ENCODE peak calls at places on chromosomes 13 and 19, in nine cellular contexts. Y, K, M, I, H, C, L, B and O are unnamed samples.
A peak's percentile ranks its signal among the peaks of the same experiment; 100 is the strongest.

GRCh38 chr13:56561327-56561726 is 579.4 kb upstream of the PRR20A start:
- DNase-seq in Y (no peak), K (no peak), M (peak; percentile 2), I (no peak), H (no peak), C (no peak), L (no peak), B (no peak), O (no peak)

GRCh38 chr19:58476498-58477015 is 405 bp downstream of the ZNF446 start:
- DNase-seq in Y (no peak), K (no peak), M (peak; percentile 28), I (peak; percentile 13), H (peak; percentile 31), C (no peak), L (no peak), B (peak; percentile 40), O (no peak)

GRCh38 chr19:58153386-58153785 is 2.8 kb upstream of the ZNF329 start:
- DNase-seq in Y (no peak), K (no peak), M (no peak), I (no peak), H (no peak), C (no peak), L (no peak), B (no peak), O (no peak)

GRCh38 chr13:37141011-37141410 is 35.5 kb upstream of the CSNK1A1L start:
- DNase-seq in Y (no peak), K (no peak), M (no peak), I (no peak), H (no peak), C (no peak), L (no peak), B (peak; percentile 86), O (no peak)

GRCh38 chr19:44796701-44797115 is 12.2 kb upstream of the BCAM start:
- DNase-seq in Y (no peak), K (no peak), M (peak; percentile 52), I (peak; percentile 54), H (peak; percentile 82), C (peak; percentile 24), L (no peak), B (no peak), O (no peak)

GRCh38 chr19:55158848-55159793 is 1.6 kb upstream of the TNNI3 start:
- DNase-seq in Y (no peak), K (no peak), M (peak; percentile 51), I (no peak), H (peak; percentile 87), C (no peak), L (no peak), B (peak; percentile 61), O (no peak)

GRCh38 chr19:43649514-43649913 is 9.9 kb upstream of the CADM4 start:
- DNase-seq in Y (no peak), K (no peak), M (no peak), I (no peak), H (no peak), C (no peak), L (no peak), B (no peak), O (no peak)

GRCh38 chr13:81872581-81872980 is 1531.7 kb upstream of the SPRY2 start:
- DNase-seq in Y (peak; percentile 2), K (no peak), M (peak; percentile 45), I (peak; percentile 1), H (no peak), C (no peak), L (no peak), B (no peak), O (no peak)

GRCh38 chr19:39083983-39084731 is at the start of gene ACP7:
- DNase-seq in Y (peak; percentile 37), K (no peak), M (peak; percentile 11), I (no peak), H (no peak), C (no peak), L (no peak), B (no peak), O (no peak)

GRCh38 chr13:97205465-97205864 is 16.7 kb upstream of the MBNL2 start:
- DNase-seq in Y (no peak), K (no peak), M (no peak), I (no peak), H (no peak), C (no peak), L (no peak), B (no peak), O (no peak)

GRCh38 chr13:22047082-22047784 is 376.4 kb downstream of the FGF9 start:
- DNase-seq in Y (no peak), K (no peak), M (no peak), I (no peak), H (no peak), C (no peak), L (no peak), B (no peak), O (no peak)

GRCh38 chr19:4033028-4033956 is 25.8 kb downstream of the PIAS4 start:
- DNase-seq in Y (no peak), K (no peak), M (no peak), I (no peak), H (no peak), C (no peak), L (peak; percentile 61), B (no peak), O (no peak)

GRCh38 chr19:30212574-30212973 is 159.6 kb upstream of the ZNF536 start:
- DNase-seq in Y (no peak), K (no peak), M (no peak), I (no peak), H (no peak), C (no peak), L (no peak), B (no peak), O (peak; percentile 43)

GRCh38 chr19:30640266-30640965 is 268.2 kb downstream of the ZNF536 start:
- DNase-seq in Y (no peak), K (no peak), M (no peak), I (no peak), H (no peak), C (no peak), L (no peak), B (no peak), O (no peak)

GRCh38 chr13:32443111-32443510 is 15.2 kb upstream of the N4BP2L1 start:
- DNase-seq in Y (no peak), K (no peak), M (peak; percentile 11), I (no peak), H (no peak), C (peak; percentile 53), L (no peak), B (peak; percentile 41), O (no peak)

GRCh38 chr13:72062566-72062965 is 195.6 kb upstream of the DACH1 start:
- DNase-seq in Y (no peak), K (peak; percentile 32), M (no peak), I (no peak), H (no peak), C (no peak), L (no peak), B (no peak), O (peak; percentile 72)

GRCh38 chr13:79631260-79631659 is 150.3 kb downstream of the NDFIP2 start:
- DNase-seq in Y (no peak), K (peak; percentile 97), M (no peak), I (peak; percentile 78), H (peak; percentile 7), C (no peak), L (no peak), B (peak; percentile 73), O (no peak)
- TF ChIP-seq CTCF in Y (no peak), K (peak; percentile 40), M (peak; percentile 19), I (no peak), H (peak; percentile 14), C (no peak), L (no peak), B (peak; percentile 24), O (no peak)

DNA sequence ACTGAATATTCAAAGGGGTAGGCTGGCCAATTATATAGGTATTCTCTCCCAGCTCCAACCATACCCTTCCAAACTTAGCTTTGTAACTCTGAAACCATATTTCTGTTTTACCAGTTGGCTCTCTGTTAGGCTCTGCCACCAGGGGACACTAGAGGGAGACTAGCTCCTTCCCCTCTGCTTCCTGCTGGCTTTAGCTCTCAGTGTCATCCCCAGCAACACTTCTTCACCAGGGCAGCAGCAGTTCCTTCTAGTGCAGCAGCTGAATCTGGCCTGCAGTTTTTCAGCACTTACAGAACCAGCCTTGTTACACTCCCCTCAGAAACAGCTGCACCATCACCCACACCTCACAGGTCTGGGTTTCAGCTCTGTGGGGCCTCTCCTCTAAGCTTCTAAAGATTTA is 51.0 kb upstream of the DOCK9 start:
- DNase-seq in Y (no peak), K (no peak), M (no peak), I (no peak), H (no peak), C (peak; percentile 45), L (no peak), B (no peak), O (no peak)
- TF ChIP-seq CTCF in Y (no peak), K (peak; percentile 24), M (peak; percentile 26), I (peak; percentile 37), H (no peak), C (peak; percentile 69), L (peak; percentile 37), B (peak; percentile 43), O (no peak)

GRCh38 chr19:11674067-11674492 is 64.7 kb downstream of the ZNF823 start:
- DNase-seq in Y (no peak), K (no peak), M (no peak), I (no peak), H (no peak), C (no peak), L (no peak), B (no peak), O (no peak)
- TF ChIP-seq CTCF in Y (no peak), K (no peak), M (no peak), I (no peak), H (no peak), C (no peak), L (no peak), B (no peak), O (no peak)

DNA sequence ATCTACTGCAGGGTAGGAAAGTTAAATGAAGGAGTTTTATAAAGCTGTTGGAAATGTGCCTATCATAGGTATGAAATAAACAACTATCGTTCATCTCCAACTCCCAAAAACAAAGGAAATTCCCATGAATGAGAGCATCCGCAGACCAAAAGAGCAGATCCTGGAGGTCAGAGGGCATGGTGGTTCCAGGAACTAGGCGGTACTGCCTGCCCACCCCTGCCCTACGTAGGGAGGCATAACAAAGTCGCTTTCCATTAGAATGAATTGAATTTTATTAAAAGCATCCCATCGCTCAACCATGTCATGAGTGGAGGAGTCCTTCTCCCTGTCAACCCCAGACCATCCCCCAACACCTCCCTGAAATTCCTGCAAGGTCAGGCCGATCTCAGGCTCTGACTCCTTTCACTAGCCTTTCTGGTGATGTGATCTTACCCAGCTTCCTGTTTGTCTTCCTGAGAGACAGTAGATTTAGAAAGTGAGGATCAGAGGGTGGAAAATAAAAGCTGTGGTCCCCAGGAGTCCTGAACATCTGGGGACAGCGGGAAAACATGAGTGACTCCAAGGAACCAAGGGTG is at the start of gene CLEC4M:
- DNase-seq in Y (no peak), K (no peak), M (no peak), I (no peak), H (no peak), C (no peak), L (no peak), B (no peak), O (no peak)
- TF ChIP-seq CTCF in Y (no peak), K (no peak), M (no peak), I (no peak), H (no peak), C (no peak), L (no peak), B (no peak), O (no peak)

DNA sequence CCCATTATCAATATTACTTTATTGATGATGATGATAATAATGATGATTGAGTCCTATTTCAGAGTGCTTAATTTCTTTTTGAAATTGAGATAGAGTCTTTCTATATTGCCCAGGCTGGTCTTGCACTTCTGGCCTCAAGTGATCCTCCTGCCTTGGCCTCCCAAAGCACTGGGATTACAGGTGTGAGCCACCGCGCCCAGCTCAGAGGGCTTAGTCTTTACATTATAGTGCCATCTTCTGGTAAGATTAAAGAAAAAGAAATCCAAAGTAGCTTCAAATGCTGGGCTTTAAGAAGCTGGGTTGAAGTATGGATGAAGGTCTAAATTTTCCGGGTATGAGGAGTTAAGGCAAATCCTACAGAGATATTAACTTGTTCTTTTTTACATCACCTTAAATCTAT is 3.4 kb upstream of the ZNF333 start:
- DNase-seq in Y (no peak), K (peak; percentile 5), M (peak; percentile 1), I (peak; percentile 13), H (no peak), C (peak; percentile 69), L (no peak), B (peak; percentile 25), O (no peak)
- TF ChIP-seq CTCF in Y (no peak), K (no peak), M (peak; percentile 29), I (no peak), H (no peak), C (peak; percentile 85), L (peak; percentile 33), B (peak; percentile 24), O (no peak)